ENCODE peak calls at places on chromosomes 4 and X, in six cellular contexts. One of them, this sample, is unnamed.

GRCh38 chr4:11650801-11651596 is 222.3 kb upstream of the HS3ST1 start:
- DNase-seq in fibroblast of lung: peak; percentile 58
- DNase-seq in cardiac muscle cell: no peak
- DNase-seq in EH: no peak
- DNase-seq in G401: peak; percentile 32
- DNase-seq in hepatocyte: peak; percentile 15
- DNase-seq in this sample: peak; percentile 17

GRCh38 chr4:102172341-102172740 is 172.9 kb downstream of the SLC39A8 start:
- DNase-seq in fibroblast of lung: no peak
- DNase-seq in cardiac muscle cell: no peak
- DNase-seq in EH: no peak
- DNase-seq in G401: no peak
- DNase-seq in hepatocyte: no peak
- DNase-seq in this sample: no peak

GRCh38 chr4:7781361-7781760 is 158.3 kb downstream of the AFAP1 start:
- DNase-seq in fibroblast of lung: peak; percentile 35
- DNase-seq in cardiac muscle cell: peak; percentile 54
- DNase-seq in EH: peak; percentile 90
- DNase-seq in G401: no peak
- DNase-seq in hepatocyte: no peak
- DNase-seq in this sample: no peak

GRCh38 chr4:6885953-6886557 is 23.6 kb upstream of the TBC1D14 start:
- DNase-seq in fibroblast of lung: peak; percentile 49
- DNase-seq in cardiac muscle cell: peak; percentile 68
- DNase-seq in EH: peak; percentile 85
- DNase-seq in G401: peak; percentile 88
- DNase-seq in hepatocyte: no peak
- DNase-seq in this sample: no peak

GRCh38 chrX:130028196-130028595 is 45.8 kb downstream of the BCORL1 start:
- DNase-seq in fibroblast of lung: peak; percentile 49
- DNase-seq in cardiac muscle cell: peak; percentile 29
- DNase-seq in EH: peak; percentile 30
- DNase-seq in G401: no peak
- DNase-seq in hepatocyte: peak; percentile 35
- DNase-seq in this sample: peak; percentile 31

GRCh38 chr4:112517067-112517588 is 1.1 kb upstream of the NEUROG2 start:
- DNase-seq in fibroblast of lung: no peak
- DNase-seq in cardiac muscle cell: no peak
- DNase-seq in EH: no peak
- DNase-seq in G401: no peak
- DNase-seq in hepatocyte: no peak
- DNase-seq in this sample: peak; percentile 53

GRCh38 chrX:46279925-46280313 is 265.3 kb downstream of the ZNF674 start:
- DNase-seq in fibroblast of lung: peak; percentile 38
- DNase-seq in cardiac muscle cell: no peak
- DNase-seq in EH: peak; percentile 55
- DNase-seq in G401: no peak
- DNase-seq in hepatocyte: no peak
- DNase-seq in this sample: no peak

GRCh38 chrX:77446029-77446585 is 1.1 kb upstream of the FGF16 start:
- DNase-seq in fibroblast of lung: no peak
- DNase-seq in cardiac muscle cell: no peak
- DNase-seq in EH: no peak
- DNase-seq in G401: no peak
- DNase-seq in hepatocyte: peak; percentile 13
- DNase-seq in this sample: peak; percentile 35